ENCODE peak calls at places on chromosomes 6 and 20, in ten cellular contexts. One of them, this sample, is unnamed.

GRCh38 chr20:35708502-35708901 is 9.3 kb downstream of the ROMO1 start:
- DNase-seq in NCI-H748 treated with DMSO at 0.1 percent for 48 hours: no peak
- DNase-seq in anterior cingulate cortex: no peak
- DNase-seq in stimulated activated CD4-positive, alpha-beta T cell treated with anti-CD3 and anti-CD28 coated beads, Interleukin-2, amount 100 ng/mL, for 48 hours: no peak
- DNase-seq in fibroblast of the conjunctiva: no peak
- DNase-seq in HT-29: no peak
- DNase-seq in mesenteric fat pad: no peak
- DNase-seq in adipocyte: no peak
- DNase-seq in foreskin fibroblast: no peak
- DNase-seq in glutamatergic neuron: no peak
- DNase-seq in this sample: no peak

GRCh38 chr6:153564803-153565202 is 433.7 kb upstream of the RGS17 start:
- DNase-seq in NCI-H748 treated with DMSO at 0.1 percent for 48 hours: no peak
- DNase-seq in anterior cingulate cortex: no peak
- DNase-seq in stimulated activated CD4-positive, alpha-beta T cell treated with anti-CD3 and anti-CD28 coated beads, Interleukin-2, amount 100 ng/mL, for 48 hours: no peak
- DNase-seq in fibroblast of the conjunctiva: no peak
- DNase-seq in HT-29: no peak
- DNase-seq in mesenteric fat pad: no peak
- DNase-seq in adipocyte: no peak
- DNase-seq in foreskin fibroblast: no peak
- DNase-seq in glutamatergic neuron: no peak
- DNase-seq in this sample: no peak

GRCh38 chr20:41086402-41087324 is 50.7 kb upstream of the PLCG1 start:
- DNase-seq in NCI-H748 treated with DMSO at 0.1 percent for 48 hours: peak
- DNase-seq in anterior cingulate cortex: no peak
- DNase-seq in stimulated activated CD4-positive, alpha-beta T cell treated with anti-CD3 and anti-CD28 coated beads, Interleukin-2, amount 100 ng/mL, for 48 hours: no peak
- DNase-seq in fibroblast of the conjunctiva: no peak
- DNase-seq in HT-29: peak
- DNase-seq in mesenteric fat pad: no peak
- DNase-seq in adipocyte: no peak
- DNase-seq in foreskin fibroblast: no peak
- DNase-seq in glutamatergic neuron: no peak
- DNase-seq in this sample: peak

GRCh38 chr6:68468244-68468884 is 166.7 kb upstream of the ADGRB3 start:
- DNase-seq in NCI-H748 treated with DMSO at 0.1 percent for 48 hours: no peak
- DNase-seq in anterior cingulate cortex: no peak
- DNase-seq in stimulated activated CD4-positive, alpha-beta T cell treated with anti-CD3 and anti-CD28 coated beads, Interleukin-2, amount 100 ng/mL, for 48 hours: no peak
- DNase-seq in fibroblast of the conjunctiva: no peak
- DNase-seq in HT-29: peak
- DNase-seq in mesenteric fat pad: no peak
- DNase-seq in adipocyte: no peak
- DNase-seq in foreskin fibroblast: no peak
- DNase-seq in glutamatergic neuron: peak
- DNase-seq in this sample: no peak

GRCh38 chr6:12870033-12870432 is 153.5 kb downstream of the PHACTR1 start:
- DNase-seq in NCI-H748 treated with DMSO at 0.1 percent for 48 hours: no peak
- DNase-seq in anterior cingulate cortex: no peak
- DNase-seq in stimulated activated CD4-positive, alpha-beta T cell treated with anti-CD3 and anti-CD28 coated beads, Interleukin-2, amount 100 ng/mL, for 48 hours: no peak
- DNase-seq in fibroblast of the conjunctiva: no peak
- DNase-seq in HT-29: no peak
- DNase-seq in mesenteric fat pad: no peak
- DNase-seq in adipocyte: no peak
- DNase-seq in foreskin fibroblast: no peak
- DNase-seq in glutamatergic neuron: no peak
- DNase-seq in this sample: no peak

GRCh38 chr6:154602708-154603107 is 92.2 kb upstream of the CNKSR3 start:
- DNase-seq in NCI-H748 treated with DMSO at 0.1 percent for 48 hours: no peak
- DNase-seq in anterior cingulate cortex: no peak
- DNase-seq in stimulated activated CD4-positive, alpha-beta T cell treated with anti-CD3 and anti-CD28 coated beads, Interleukin-2, amount 100 ng/mL, for 48 hours: no peak
- DNase-seq in fibroblast of the conjunctiva: no peak
- DNase-seq in HT-29: no peak
- DNase-seq in mesenteric fat pad: no peak
- DNase-seq in adipocyte: no peak
- DNase-seq in foreskin fibroblast: no peak
- DNase-seq in glutamatergic neuron: no peak
- DNase-seq in this sample: no peak

GRCh38 chr20:57106030-57106682 is 160.3 kb downstream of the BMP7 start:
- DNase-seq in NCI-H748 treated with DMSO at 0.1 percent for 48 hours: no peak
- DNase-seq in anterior cingulate cortex: no peak
- DNase-seq in stimulated activated CD4-positive, alpha-beta T cell treated with anti-CD3 and anti-CD28 coated beads, Interleukin-2, amount 100 ng/mL, for 48 hours: no peak
- DNase-seq in fibroblast of the conjunctiva: no peak
- DNase-seq in HT-29: no peak
- DNase-seq in mesenteric fat pad: no peak
- DNase-seq in adipocyte: no peak
- DNase-seq in foreskin fibroblast: no peak
- DNase-seq in glutamatergic neuron: no peak
- DNase-seq in this sample: no peak

GRCh38 chr6:10426781-10427279 is 12.0 kb upstream of the TFAP2A start:
- DNase-seq in NCI-H748 treated with DMSO at 0.1 percent for 48 hours: no peak
- DNase-seq in anterior cingulate cortex: no peak
- DNase-seq in stimulated activated CD4-positive, alpha-beta T cell treated with anti-CD3 and anti-CD28 coated beads, Interleukin-2, amount 100 ng/mL, for 48 hours: no peak
- DNase-seq in fibroblast of the conjunctiva: no peak
- DNase-seq in HT-29: no peak
- DNase-seq in mesenteric fat pad: no peak
- DNase-seq in adipocyte: no peak
- DNase-seq in foreskin fibroblast: no peak
- DNase-seq in glutamatergic neuron: no peak
- DNase-seq in this sample: no peak

GRCh38 chr6:151148111-151148510 is 91.7 kb upstream of the AKAP12 start:
- DNase-seq in NCI-H748 treated with DMSO at 0.1 percent for 48 hours: no peak
- DNase-seq in anterior cingulate cortex: no peak
- DNase-seq in stimulated activated CD4-positive, alpha-beta T cell treated with anti-CD3 and anti-CD28 coated beads, Interleukin-2, amount 100 ng/mL, for 48 hours: no peak
- DNase-seq in fibroblast of the conjunctiva: no peak
- DNase-seq in HT-29: no peak
- DNase-seq in mesenteric fat pad: no peak
- DNase-seq in adipocyte: no peak
- DNase-seq in foreskin fibroblast: no peak
- DNase-seq in glutamatergic neuron: no peak
- DNase-seq in this sample: no peak

GRCh38 chr20:64278319-64278681 is 22.8 kb downstream of the PCMTD2 start:
- DNase-seq in NCI-H748 treated with DMSO at 0.1 percent for 48 hours: no peak
- DNase-seq in anterior cingulate cortex: no peak
- DNase-seq in stimulated activated CD4-positive, alpha-beta T cell treated with anti-CD3 and anti-CD28 coated beads, Interleukin-2, amount 100 ng/mL, for 48 hours: no peak
- DNase-seq in fibroblast of the conjunctiva: no peak
- DNase-seq in HT-29: no peak
- DNase-seq in mesenteric fat pad: no peak
- DNase-seq in adipocyte: no peak
- DNase-seq in foreskin fibroblast: no peak
- DNase-seq in glutamatergic neuron: no peak
- DNase-seq in this sample: no peak

GRCh38 chr6:56033451-56033850 is 158.1 kb upstream of the BMP5 start:
- DNase-seq in NCI-H748 treated with DMSO at 0.1 percent for 48 hours: no peak
- DNase-seq in anterior cingulate cortex: no peak
- DNase-seq in stimulated activated CD4-positive, alpha-beta T cell treated with anti-CD3 and anti-CD28 coated beads, Interleukin-2, amount 100 ng/mL, for 48 hours: no peak
- DNase-seq in fibroblast of the conjunctiva: no peak
- DNase-seq in HT-29: no peak
- DNase-seq in mesenteric fat pad: no peak
- DNase-seq in adipocyte: no peak
- DNase-seq in foreskin fibroblast: no peak
- DNase-seq in glutamatergic neuron: no peak
- DNase-seq in this sample: no peak

GRCh38 chr20:51888186-51888790 is 86.0 kb upstream of the SALL4 start:
- DNase-seq in NCI-H748 treated with DMSO at 0.1 percent for 48 hours: no peak
- DNase-seq in anterior cingulate cortex: no peak
- DNase-seq in stimulated activated CD4-positive, alpha-beta T cell treated with anti-CD3 and anti-CD28 coated beads, Interleukin-2, amount 100 ng/mL, for 48 hours: no peak
- DNase-seq in fibroblast of the conjunctiva: no peak
- DNase-seq in HT-29: no peak
- DNase-seq in mesenteric fat pad: no peak
- DNase-seq in adipocyte: no peak
- DNase-seq in foreskin fibroblast: no peak
- DNase-seq in glutamatergic neuron: no peak
- DNase-seq in this sample: no peak

GRCh38 chr6:81614292-81614691 is 138.2 kb downstream of the TENT5A start:
- DNase-seq in NCI-H748 treated with DMSO at 0.1 percent for 48 hours: peak
- DNase-seq in anterior cingulate cortex: no peak
- DNase-seq in stimulated activated CD4-positive, alpha-beta T cell treated with anti-CD3 and anti-CD28 coated beads, Interleukin-2, amount 100 ng/mL, for 48 hours: no peak
- DNase-seq in fibroblast of the conjunctiva: no peak
- DNase-seq in HT-29: peak
- DNase-seq in mesenteric fat pad: no peak
- DNase-seq in adipocyte: peak
- DNase-seq in foreskin fibroblast: no peak
- DNase-seq in glutamatergic neuron: no peak
- DNase-seq in this sample: peak

GRCh38 chr20:60117040-60117439 is 158.8 kb downstream of the CDH26 start:
- DNase-seq in NCI-H748 treated with DMSO at 0.1 percent for 48 hours: no peak
- DNase-seq in anterior cingulate cortex: no peak
- DNase-seq in stimulated activated CD4-positive, alpha-beta T cell treated with anti-CD3 and anti-CD28 coated beads, Interleukin-2, amount 100 ng/mL, for 48 hours: no peak
- DNase-seq in fibroblast of the conjunctiva: no peak
- DNase-seq in HT-29: no peak
- DNase-seq in mesenteric fat pad: no peak
- DNase-seq in adipocyte: peak
- DNase-seq in foreskin fibroblast: peak
- DNase-seq in glutamatergic neuron: no peak
- DNase-seq in this sample: no peak

GRCh38 chr20:3406481-3407425 is 716 bp downstream of the DNAAF9 start:
- DNase-seq in NCI-H748 treated with DMSO at 0.1 percent for 48 hours: peak
- DNase-seq in anterior cingulate cortex: peak
- DNase-seq in stimulated activated CD4-positive, alpha-beta T cell treated with anti-CD3 and anti-CD28 coated beads, Interleukin-2, amount 100 ng/mL, for 48 hours: peak
- DNase-seq in fibroblast of the conjunctiva: peak
- DNase-seq in HT-29: no peak
- DNase-seq in mesenteric fat pad: peak
- DNase-seq in adipocyte: peak
- DNase-seq in foreskin fibroblast: peak
- DNase-seq in glutamatergic neuron: peak
- DNase-seq in this sample: no peak

GRCh38 chr20:13799974-13800373 is 15.1 kb downstream of the NDUFAF5 start:
- DNase-seq in NCI-H748 treated with DMSO at 0.1 percent for 48 hours: no peak
- DNase-seq in anterior cingulate cortex: no peak
- DNase-seq in stimulated activated CD4-positive, alpha-beta T cell treated with anti-CD3 and anti-CD28 coated beads, Interleukin-2, amount 100 ng/mL, for 48 hours: no peak
- DNase-seq in fibroblast of the conjunctiva: no peak
- DNase-seq in HT-29: no peak
- DNase-seq in mesenteric fat pad: no peak
- DNase-seq in adipocyte: no peak
- DNase-seq in foreskin fibroblast: no peak
- DNase-seq in glutamatergic neuron: no peak
- DNase-seq in this sample: no peak

GRCh38 chr6:125285936-125286335 is 15.8 kb downstream of the HDDC2 start:
- DNase-seq in NCI-H748 treated with DMSO at 0.1 percent for 48 hours: no peak
- DNase-seq in anterior cingulate cortex: no peak
- DNase-seq in stimulated activated CD4-positive, alpha-beta T cell treated with anti-CD3 and anti-CD28 coated beads, Interleukin-2, amount 100 ng/mL, for 48 hours: no peak
- DNase-seq in fibroblast of the conjunctiva: no peak
- DNase-seq in HT-29: no peak
- DNase-seq in mesenteric fat pad: no peak
- DNase-seq in adipocyte: peak
- DNase-seq in foreskin fibroblast: no peak
- DNase-seq in glutamatergic neuron: no peak
- DNase-seq in this sample: no peak

GRCh38 chr6:33191383-33192104 is 723 bp downstream of the COL11A2 start:
- DNase-seq in NCI-H748 treated with DMSO at 0.1 percent for 48 hours: no peak
- DNase-seq in anterior cingulate cortex: peak
- DNase-seq in stimulated activated CD4-positive, alpha-beta T cell treated with anti-CD3 and anti-CD28 coated beads, Interleukin-2, amount 100 ng/mL, for 48 hours: no peak
- DNase-seq in fibroblast of the conjunctiva: no peak
- DNase-seq in HT-29: no peak
- DNase-seq in mesenteric fat pad: no peak
- DNase-seq in adipocyte: no peak
- DNase-seq in foreskin fibroblast: no peak
- DNase-seq in glutamatergic neuron: no peak
- DNase-seq in this sample: no peak

GRCh38 chr6:38982470-38982869 is 66.1 kb upstream of the GLP1R start:
- DNase-seq in NCI-H748 treated with DMSO at 0.1 percent for 48 hours: no peak
- DNase-seq in anterior cingulate cortex: no peak
- DNase-seq in stimulated activated CD4-positive, alpha-beta T cell treated with anti-CD3 and anti-CD28 coated beads, Interleukin-2, amount 100 ng/mL, for 48 hours: no peak
- DNase-seq in fibroblast of the conjunctiva: no peak
- DNase-seq in HT-29: no peak
- DNase-seq in mesenteric fat pad: no peak
- DNase-seq in adipocyte: no peak
- DNase-seq in foreskin fibroblast: no peak
- DNase-seq in glutamatergic neuron: no peak
- DNase-seq in this sample: no peak

GRCh38 chr6:127342296-127342945 is 988 bp downstream of the ECHDC1 start:
- DNase-seq in NCI-H748 treated with DMSO at 0.1 percent for 48 hours: no peak
- DNase-seq in anterior cingulate cortex: no peak
- DNase-seq in stimulated activated CD4-positive, alpha-beta T cell treated with anti-CD3 and anti-CD28 coated beads, Interleukin-2, amount 100 ng/mL, for 48 hours: no peak
- DNase-seq in fibroblast of the conjunctiva: no peak
- DNase-seq in HT-29: peak
- DNase-seq in mesenteric fat pad: no peak
- DNase-seq in adipocyte: peak
- DNase-seq in foreskin fibroblast: no peak
- DNase-seq in glutamatergic neuron: no peak
- DNase-seq in this sample: peak

GRCh38 chr6:29510746-29511300 is 23.1 kb upstream of the MAS1L start:
- DNase-seq in NCI-H748 treated with DMSO at 0.1 percent for 48 hours: no peak
- DNase-seq in anterior cingulate cortex: no peak
- DNase-seq in stimulated activated CD4-positive, alpha-beta T cell treated with anti-CD3 and anti-CD28 coated beads, Interleukin-2, amount 100 ng/mL, for 48 hours: no peak
- DNase-seq in fibroblast of the conjunctiva: no peak
- DNase-seq in HT-29: no peak
- DNase-seq in mesenteric fat pad: peak
- DNase-seq in adipocyte: no peak
- DNase-seq in foreskin fibroblast: no peak
- DNase-seq in glutamatergic neuron: no peak
- DNase-seq in this sample: no peak

GRCh38 chr6:79874531-79875132 is 72.7 kb downstream of the ELOVL4 start:
- DNase-seq in NCI-H748 treated with DMSO at 0.1 percent for 48 hours: no peak
- DNase-seq in anterior cingulate cortex: no peak
- DNase-seq in stimulated activated CD4-positive, alpha-beta T cell treated with anti-CD3 and anti-CD28 coated beads, Interleukin-2, amount 100 ng/mL, for 48 hours: no peak
- DNase-seq in fibroblast of the conjunctiva: no peak
- DNase-seq in HT-29: no peak
- DNase-seq in mesenteric fat pad: no peak
- DNase-seq in adipocyte: peak
- DNase-seq in foreskin fibroblast: no peak
- DNase-seq in glutamatergic neuron: no peak
- DNase-seq in this sample: no peak

GRCh38 chr6:47016236-47016635 is 25.9 kb downstream of the ADGRF1 start:
- DNase-seq in NCI-H748 treated with DMSO at 0.1 percent for 48 hours: peak
- DNase-seq in anterior cingulate cortex: no peak
- DNase-seq in stimulated activated CD4-positive, alpha-beta T cell treated with anti-CD3 and anti-CD28 coated beads, Interleukin-2, amount 100 ng/mL, for 48 hours: no peak
- DNase-seq in fibroblast of the conjunctiva: no peak
- DNase-seq in HT-29: no peak
- DNase-seq in mesenteric fat pad: no peak
- DNase-seq in adipocyte: peak
- DNase-seq in foreskin fibroblast: no peak
- DNase-seq in glutamatergic neuron: no peak
- DNase-seq in this sample: no peak

GRCh38 chr6:32432050-32432450 is 7.6 kb upstream of the HLA-DRA start:
- DNase-seq in NCI-H748 treated with DMSO at 0.1 percent for 48 hours: peak
- DNase-seq in anterior cingulate cortex: no peak
- DNase-seq in stimulated activated CD4-positive, alpha-beta T cell treated with anti-CD3 and anti-CD28 coated beads, Interleukin-2, amount 100 ng/mL, for 48 hours: no peak
- DNase-seq in fibroblast of the conjunctiva: peak
- DNase-seq in HT-29: peak
- DNase-seq in mesenteric fat pad: no peak
- DNase-seq in adipocyte: peak
- DNase-seq in foreskin fibroblast: peak
- DNase-seq in glutamatergic neuron: no peak
- DNase-seq in this sample: peak

GRCh38 chr20:7650481-7650880 is 289.8 kb downstream of the HAO1 start:
- DNase-seq in NCI-H748 treated with DMSO at 0.1 percent for 48 hours: no peak
- DNase-seq in anterior cingulate cortex: no peak
- DNase-seq in stimulated activated CD4-positive, alpha-beta T cell treated with anti-CD3 and anti-CD28 coated beads, Interleukin-2, amount 100 ng/mL, for 48 hours: no peak
- DNase-seq in fibroblast of the conjunctiva: peak
- DNase-seq in HT-29: no peak
- DNase-seq in mesenteric fat pad: no peak
- DNase-seq in adipocyte: peak
- DNase-seq in foreskin fibroblast: peak
- DNase-seq in glutamatergic neuron: no peak
- DNase-seq in this sample: no peak

GRCh38 chr20:58014628-58015315 is 213.7 kb downstream of the ANKRD60 start:
- DNase-seq in NCI-H748 treated with DMSO at 0.1 percent for 48 hours: no peak
- DNase-seq in anterior cingulate cortex: no peak
- DNase-seq in stimulated activated CD4-positive, alpha-beta T cell treated with anti-CD3 and anti-CD28 coated beads, Interleukin-2, amount 100 ng/mL, for 48 hours: no peak
- DNase-seq in fibroblast of the conjunctiva: no peak
- DNase-seq in HT-29: peak
- DNase-seq in mesenteric fat pad: peak
- DNase-seq in adipocyte: no peak
- DNase-seq in foreskin fibroblast: no peak
- DNase-seq in glutamatergic neuron: no peak
- DNase-seq in this sample: peak

GRCh38 chr6:63523630-63524029 is 48.6 kb upstream of the LOC128125822 start:
- DNase-seq in NCI-H748 treated with DMSO at 0.1 percent for 48 hours: no peak
- DNase-seq in anterior cingulate cortex: no peak
- DNase-seq in stimulated activated CD4-positive, alpha-beta T cell treated with anti-CD3 and anti-CD28 coated beads, Interleukin-2, amount 100 ng/mL, for 48 hours: no peak
- DNase-seq in fibroblast of the conjunctiva: no peak
- DNase-seq in HT-29: no peak
- DNase-seq in mesenteric fat pad: no peak
- DNase-seq in adipocyte: no peak
- DNase-seq in foreskin fibroblast: no peak
- DNase-seq in glutamatergic neuron: no peak
- DNase-seq in this sample: no peak

GRCh38 chr20:22442318-22442717 is 142.1 kb downstream of the FOXA2 start:
- DNase-seq in NCI-H748 treated with DMSO at 0.1 percent for 48 hours: no peak
- DNase-seq in anterior cingulate cortex: no peak
- DNase-seq in stimulated activated CD4-positive, alpha-beta T cell treated with anti-CD3 and anti-CD28 coated beads, Interleukin-2, amount 100 ng/mL, for 48 hours: no peak
- DNase-seq in fibroblast of the conjunctiva: no peak
- DNase-seq in HT-29: no peak
- DNase-seq in mesenteric fat pad: no peak
- DNase-seq in adipocyte: no peak
- DNase-seq in foreskin fibroblast: no peak
- DNase-seq in glutamatergic neuron: no peak
- DNase-seq in this sample: no peak

This sample was measured in LoVo.